ENCODE peak calls at places on chromosomes 12 and 14, in four cellular contexts. L is cardiac muscle cell, F is ovary, Y is A549. W is an unnamed sample.

GRCh38 chr14:69610859-69611263 is 535 bp upstream of the SUSD6 start:
- DNase-seq in Y (no peak), F (no peak), L (no peak), W (no peak)

GRCh38 chr12:52310622-52311281 is 10.4 kb downstream of the KRT83 start:
- DNase-seq in L (peak; percentile 16), Y (no peak), F (no peak), W (no peak)

GRCh38 chr14:32564591-32564990 is 235.5 kb downstream of the AKAP6 start:
- DNase-seq in F (no peak), L (peak; percentile 59), Y (no peak), W (no peak)

GRCh38 chr12:25904442-25904841 is 54.0 kb upstream of the RASSF8 start:
- DNase-seq in L (peak; percentile 27), Y (no peak), F (no peak), W (no peak)

GRCh38 chr14:50320279-50320678 is 8.2 kb downstream of the DMAC2L start:
- DNase-seq in Y (no peak), L (peak; percentile 49), F (no peak), W (no peak)

GRCh38 chr14:101457177-101457935 is 103.9 kb upstream of the DIO3 start:
- DNase-seq in Y (no peak), L (no peak), F (no peak), W (no peak)

GRCh38 chr14:79570648-79571047 is 640.7 kb downstream of the DIO2 start:
- DNase-seq in L (no peak), Y (no peak), F (no peak), W (no peak)

GRCh38 chr14:91694643-91695042 is 37.2 kb downstream of the CATSPERB start:
- DNase-seq in Y (no peak), F (no peak), L (no peak), W (no peak)

GRCh38 chr12:754871-755562 is 2.6 kb downstream of the WNK1 start:
- DNase-seq in F (no peak), L (peak; percentile 66), Y (peak; percentile 84), W (no peak)

GRCh38 chr12:112270673-112271072 is 111.6 kb downstream of the HECTD4 start:
- DNase-seq in Y (no peak), F (no peak), L (no peak), W (no peak)

GRCh38 chr12:6096527-6096926 is 27.9 kb downstream of the VWF start:
- DNase-seq in F (no peak), Y (no peak), L (no peak), W (no peak)

GRCh38 chr14:49489341-49489740 is 96.8 kb downstream of the RPS29 start:
- DNase-seq in L (no peak), Y (no peak), F (no peak), W (no peak)

GRCh38 chr12:110582286-110583136 is 607 bp downstream of the PPTC7 start:
- DNase-seq in Y (no peak), F (peak; percentile 64), L (peak; percentile 43), W (peak; percentile 80)

GRCh38 chr12:119931402-119931801 is 54.3 kb upstream of the CIT start:
- DNase-seq in L (no peak), F (no peak), Y (no peak), W (no peak)

GRCh38 chr14:93683241-93683640 is 105.0 kb downstream of the PRIMA1 start:
- DNase-seq in L (no peak), F (no peak), Y (no peak), W (no peak)

GRCh38 chr14:26621366-26621765 is 23.5 kb upstream of the NOVA1 start:
- DNase-seq in L (no peak), Y (no peak), F (no peak), W (no peak)

GRCh38 chr12:24414421-24414820 is 465.0 kb upstream of the SOX5 start:
- DNase-seq in L (no peak), F (no peak), Y (no peak), W (no peak)

GRCh38 chr12:105106621-105107020 is 910 bp upstream of the WASHC4 start:
- DNase-seq in L (no peak), Y (no peak), F (no peak), W (no peak)

GRCh38 chr12:67137256-67137655 is 131.9 kb upstream of the CAND1 start:
- DNase-seq in Y (no peak), F (no peak), L (no peak), W (no peak)

GRCh38 chr14:24309538-24310386 is at the start of gene LTB4R2:
- DNase-seq in F (no peak), Y (no peak), L (no peak), W (no peak)

GRCh38 chr12:102118874-102119273 is 1.0 kb downstream of the NUP37 start:
- DNase-seq in L (no peak), F (no peak), Y (no peak), W (no peak)

GRCh38 chr12:129538137-129538536 is 365.7 kb downstream of the TMEM132D start:
- DNase-seq in Y (no peak), F (no peak), L (no peak), W (no peak)

GRCh38 chr12:92628476-92628875 is 74.3 kb upstream of the PLEKHG7 start:
- DNase-seq in F (no peak), Y (no peak), L (no peak), W (no peak)

GRCh38 chr12:107223816-107224215 is 130.5 kb upstream of the CRY1 start:
- DNase-seq in Y (no peak), F (no peak), L (no peak), W (no peak)

GRCh38 chr12:14279845-14280244 is 85.6 kb upstream of the ATF7IP start:
- DNase-seq in Y (no peak), F (no peak), L (no peak), W (no peak)

GRCh38 chr12:132828706-132829534 is at the start of gene GOLGA3:
- DNase-seq in F (peak; percentile 93), L (peak; percentile 96), Y (peak; percentile 95), W (peak; percentile 93)
- H3K4me3 ChIP-seq in F (peak within 1 kb of the TSS; percentile 86), L (peak within 1 kb of the TSS; percentile 44), Y (peak within 1 kb of the TSS; percentile 99), W (peak within 1 kb of the TSS; percentile 94)

DNA sequence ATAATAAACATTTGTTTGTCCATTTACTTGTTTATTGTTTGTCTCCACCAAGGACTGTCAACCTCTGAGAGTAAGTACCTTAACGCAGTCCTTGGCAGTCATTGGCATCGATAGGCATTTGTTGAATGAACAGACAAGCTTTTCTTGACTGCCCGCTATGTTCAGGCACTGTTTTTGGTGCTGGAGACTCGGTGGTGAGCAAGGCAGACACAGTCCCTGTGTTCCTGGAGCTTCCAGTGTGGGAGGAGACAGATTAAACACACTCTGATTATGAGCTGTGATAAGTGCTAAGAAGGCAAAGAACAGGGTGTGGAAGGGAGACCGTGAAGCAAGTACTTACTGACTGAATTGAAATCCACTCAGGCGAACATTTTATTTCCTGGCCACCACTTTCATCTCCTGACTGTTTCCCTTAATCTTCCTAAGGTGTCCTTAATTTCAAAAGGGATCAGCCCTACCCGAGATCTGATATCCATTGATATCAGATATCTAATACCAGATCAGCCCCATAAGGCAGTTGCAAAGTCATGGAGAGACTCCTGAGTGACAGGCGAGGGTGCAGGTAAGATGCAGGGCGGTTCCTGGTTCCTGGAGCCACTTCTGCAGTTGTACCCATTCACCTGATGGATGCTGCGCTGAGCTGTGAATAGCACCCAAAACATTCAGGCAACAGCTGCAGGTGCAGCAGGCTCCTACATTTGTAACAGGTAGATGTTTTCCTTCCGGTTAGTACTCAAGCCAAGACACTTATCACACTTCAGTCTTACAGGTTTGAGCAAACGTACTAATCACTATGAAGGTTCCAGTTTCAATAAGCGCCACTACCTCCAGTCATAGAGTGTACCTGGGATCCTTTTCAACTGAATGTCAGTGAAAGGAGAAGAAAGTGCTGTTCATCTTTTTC is 1.5 kb downstream of the ATP6V0A2 start:
- DNase-seq in L (peak; percentile 12), F (no peak), Y (no peak), W (no peak)
- H3K27ac ChIP-seq in L (peak overlapping the region; percentile 34), F (no peak overlapping the region), Y (peak overlapping the region; percentile 94), W (no peak overlapping the region)

DNA sequence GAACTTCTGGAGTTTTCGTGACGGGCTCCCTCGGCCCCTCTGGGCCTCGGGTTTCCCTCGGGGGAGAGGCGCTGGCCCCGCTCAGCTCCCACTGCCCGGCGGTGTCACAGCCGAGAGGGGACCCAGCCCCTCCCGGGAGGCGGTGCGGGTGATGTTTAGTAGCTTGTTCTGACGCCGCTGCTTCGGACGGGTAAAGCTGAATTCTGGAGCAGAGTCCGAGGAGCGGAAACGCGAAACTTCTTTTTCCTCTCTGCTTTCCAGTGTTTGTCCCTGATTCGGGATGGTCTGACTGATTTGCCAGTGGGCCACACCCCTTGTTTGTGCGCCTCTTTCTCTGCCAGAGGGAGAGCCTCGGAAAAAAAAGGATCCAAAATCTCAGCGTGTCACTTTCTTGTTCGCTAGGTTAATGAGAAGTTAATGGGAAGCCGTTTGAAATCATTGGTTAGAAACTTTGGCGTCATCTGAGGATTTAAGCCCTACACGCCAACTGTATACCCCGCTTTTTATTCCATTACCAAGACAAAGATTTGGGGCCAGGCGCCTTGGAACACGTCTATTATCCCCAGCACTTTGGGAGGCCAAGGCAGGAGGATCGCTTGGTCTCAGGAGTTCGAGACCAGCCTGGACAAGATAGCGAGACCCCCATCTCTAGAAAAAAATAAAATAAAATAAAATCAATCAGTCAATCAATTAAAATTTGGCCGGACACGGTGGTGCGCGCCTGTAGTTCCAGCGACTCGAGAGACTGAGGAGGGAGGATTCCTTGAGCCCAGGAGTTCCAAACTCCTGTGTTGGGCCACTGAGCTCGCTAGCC is 756 bp downstream of the TULP3 start:
- DNase-seq in F (peak; percentile 63), Y (peak; percentile 38), L (peak; percentile 71), W (peak; percentile 83)
- TF ChIP-seq CTCF in F (no peak), Y (no peak), L (no peak), W (no peak)

GRCh38 chr14:90235179-90235976 is 21.0 kb upstream of the PSMC1 start:
- DNase-seq in F (no peak), Y (peak; percentile 76), L (peak; percentile 72), W (no peak)
- H3K4me3 ChIP-seq in F (no peak overlapping the region), Y (no peak overlapping the region), L (no peak overlapping the region), W (no peak overlapping the region)

W was measured in coronary artery.